ENCODE peak calls at places on chromosomes 6 and 20, in nine cellular contexts. One of them, this sample, is unnamed.

GRCh38 chr6:37840143-37840939 is 20.8 kb downstream of the ZFAND3 start:
- DNase-seq in stimulated activated CD4-positive, alpha-beta T cell treated with anti-CD3 and anti-CD28 coated beads, Interleukin-4, amount 100 ng/mL, for 48 hours: no peak
- DNase-seq in iris pigment epithelial cell: no peak
- DNase-seq in effector CD8-positive, alpha-beta T cell: no peak
- DNase-seq in AG04450: no peak
- DNase-seq in activated naive CD8-positive, alpha-beta T cell treated with anti-CD3 and anti-CD28 coated beads, Interleukin-2, amount 50 U/mL, for 16 hours: no peak
- DNase-seq in NCI-H748 treated with DMSO at 0.1 percent for 48 hours: no peak
- DNase-seq in GM13977: no peak
- DNase-seq in HEK293T: no peak
- DNase-seq in this sample: no peak

GRCh38 chr6:34027445-34027936 is 118.4 kb downstream of the GRM4 start:
- DNase-seq in stimulated activated CD4-positive, alpha-beta T cell treated with anti-CD3 and anti-CD28 coated beads, Interleukin-4, amount 100 ng/mL, for 48 hours: peak
- DNase-seq in iris pigment epithelial cell: peak
- DNase-seq in effector CD8-positive, alpha-beta T cell: peak
- DNase-seq in AG04450: no peak
- DNase-seq in activated naive CD8-positive, alpha-beta T cell treated with anti-CD3 and anti-CD28 coated beads, Interleukin-2, amount 50 U/mL, for 16 hours: peak
- DNase-seq in NCI-H748 treated with DMSO at 0.1 percent for 48 hours: no peak
- DNase-seq in GM13977: peak
- DNase-seq in HEK293T: peak
- DNase-seq in this sample: no peak

GRCh38 chr20:48385527-48385926 is 442.3 kb downstream of the PREX1 start:
- DNase-seq in stimulated activated CD4-positive, alpha-beta T cell treated with anti-CD3 and anti-CD28 coated beads, Interleukin-4, amount 100 ng/mL, for 48 hours: no peak
- DNase-seq in iris pigment epithelial cell: no peak
- DNase-seq in effector CD8-positive, alpha-beta T cell: no peak
- DNase-seq in AG04450: no peak
- DNase-seq in activated naive CD8-positive, alpha-beta T cell treated with anti-CD3 and anti-CD28 coated beads, Interleukin-2, amount 50 U/mL, for 16 hours: no peak
- DNase-seq in NCI-H748 treated with DMSO at 0.1 percent for 48 hours: no peak
- DNase-seq in GM13977: no peak
- DNase-seq in HEK293T: no peak
- DNase-seq in this sample: no peak

GRCh38 chr6:37141291-37142046 is 28.5 kb upstream of the PIM1 start:
- DNase-seq in stimulated activated CD4-positive, alpha-beta T cell treated with anti-CD3 and anti-CD28 coated beads, Interleukin-4, amount 100 ng/mL, for 48 hours: no peak
- DNase-seq in iris pigment epithelial cell: peak
- DNase-seq in effector CD8-positive, alpha-beta T cell: no peak
- DNase-seq in AG04450: peak
- DNase-seq in activated naive CD8-positive, alpha-beta T cell treated with anti-CD3 and anti-CD28 coated beads, Interleukin-2, amount 50 U/mL, for 16 hours: no peak
- DNase-seq in NCI-H748 treated with DMSO at 0.1 percent for 48 hours: no peak
- DNase-seq in GM13977: no peak
- DNase-seq in HEK293T: no peak
- DNase-seq in this sample: peak

GRCh38 chr6:143164565-143165105 is 103.9 kb downstream of the AIG1 start:
- DNase-seq in stimulated activated CD4-positive, alpha-beta T cell treated with anti-CD3 and anti-CD28 coated beads, Interleukin-4, amount 100 ng/mL, for 48 hours: no peak
- DNase-seq in iris pigment epithelial cell: peak
- DNase-seq in effector CD8-positive, alpha-beta T cell: no peak
- DNase-seq in AG04450: no peak
- DNase-seq in activated naive CD8-positive, alpha-beta T cell treated with anti-CD3 and anti-CD28 coated beads, Interleukin-2, amount 50 U/mL, for 16 hours: no peak
- DNase-seq in NCI-H748 treated with DMSO at 0.1 percent for 48 hours: no peak
- DNase-seq in GM13977: no peak
- DNase-seq in HEK293T: no peak
- DNase-seq in this sample: no peak

GRCh38 chr6:117976030-117976651 is 69.1 kb downstream of the SLC35F1 start:
- DNase-seq in stimulated activated CD4-positive, alpha-beta T cell treated with anti-CD3 and anti-CD28 coated beads, Interleukin-4, amount 100 ng/mL, for 48 hours: no peak
- DNase-seq in iris pigment epithelial cell: peak
- DNase-seq in effector CD8-positive, alpha-beta T cell: no peak
- DNase-seq in AG04450: peak
- DNase-seq in activated naive CD8-positive, alpha-beta T cell treated with anti-CD3 and anti-CD28 coated beads, Interleukin-2, amount 50 U/mL, for 16 hours: no peak
- DNase-seq in NCI-H748 treated with DMSO at 0.1 percent for 48 hours: peak
- DNase-seq in GM13977: peak
- DNase-seq in HEK293T: peak
- DNase-seq in this sample: peak

GRCh38 chr20:36550797-36551299 is 9.5 kb downstream of the MYL9 start:
- DNase-seq in stimulated activated CD4-positive, alpha-beta T cell treated with anti-CD3 and anti-CD28 coated beads, Interleukin-4, amount 100 ng/mL, for 48 hours: no peak
- DNase-seq in iris pigment epithelial cell: no peak
- DNase-seq in effector CD8-positive, alpha-beta T cell: no peak
- DNase-seq in AG04450: no peak
- DNase-seq in activated naive CD8-positive, alpha-beta T cell treated with anti-CD3 and anti-CD28 coated beads, Interleukin-2, amount 50 U/mL, for 16 hours: no peak
- DNase-seq in NCI-H748 treated with DMSO at 0.1 percent for 48 hours: no peak
- DNase-seq in GM13977: no peak
- DNase-seq in HEK293T: no peak
- DNase-seq in this sample: no peak

GRCh38 chr6:28553986-28554881 is 28.6 kb downstream of the GPX5 start:
- DNase-seq in stimulated activated CD4-positive, alpha-beta T cell treated with anti-CD3 and anti-CD28 coated beads, Interleukin-4, amount 100 ng/mL, for 48 hours: no peak
- DNase-seq in iris pigment epithelial cell: no peak
- DNase-seq in effector CD8-positive, alpha-beta T cell: no peak
- DNase-seq in AG04450: no peak
- DNase-seq in activated naive CD8-positive, alpha-beta T cell treated with anti-CD3 and anti-CD28 coated beads, Interleukin-2, amount 50 U/mL, for 16 hours: no peak
- DNase-seq in NCI-H748 treated with DMSO at 0.1 percent for 48 hours: no peak
- DNase-seq in GM13977: no peak
- DNase-seq in HEK293T: no peak
- DNase-seq in this sample: no peak

GRCh38 chr20:49570828-49571552 is 3.1 kb upstream of the PTGIS start:
- DNase-seq in stimulated activated CD4-positive, alpha-beta T cell treated with anti-CD3 and anti-CD28 coated beads, Interleukin-4, amount 100 ng/mL, for 48 hours: no peak
- DNase-seq in iris pigment epithelial cell: peak
- DNase-seq in effector CD8-positive, alpha-beta T cell: no peak
- DNase-seq in AG04450: no peak
- DNase-seq in activated naive CD8-positive, alpha-beta T cell treated with anti-CD3 and anti-CD28 coated beads, Interleukin-2, amount 50 U/mL, for 16 hours: no peak
- DNase-seq in NCI-H748 treated with DMSO at 0.1 percent for 48 hours: no peak
- DNase-seq in GM13977: no peak
- DNase-seq in HEK293T: no peak
- DNase-seq in this sample: peak

GRCh38 chr6:40845588-40845987 is 193.4 kb downstream of the UNC5CL start:
- DNase-seq in stimulated activated CD4-positive, alpha-beta T cell treated with anti-CD3 and anti-CD28 coated beads, Interleukin-4, amount 100 ng/mL, for 48 hours: peak
- DNase-seq in iris pigment epithelial cell: peak
- DNase-seq in effector CD8-positive, alpha-beta T cell: no peak
- DNase-seq in AG04450: peak
- DNase-seq in activated naive CD8-positive, alpha-beta T cell treated with anti-CD3 and anti-CD28 coated beads, Interleukin-2, amount 50 U/mL, for 16 hours: no peak
- DNase-seq in NCI-H748 treated with DMSO at 0.1 percent for 48 hours: peak
- DNase-seq in GM13977: no peak
- DNase-seq in HEK293T: peak
- DNase-seq in this sample: no peak

GRCh38 chr6:25793970-25794369 is 37.9 kb downstream of the SLC17A1 start:
- DNase-seq in stimulated activated CD4-positive, alpha-beta T cell treated with anti-CD3 and anti-CD28 coated beads, Interleukin-4, amount 100 ng/mL, for 48 hours: no peak
- DNase-seq in iris pigment epithelial cell: no peak
- DNase-seq in effector CD8-positive, alpha-beta T cell: no peak
- DNase-seq in AG04450: no peak
- DNase-seq in activated naive CD8-positive, alpha-beta T cell treated with anti-CD3 and anti-CD28 coated beads, Interleukin-2, amount 50 U/mL, for 16 hours: no peak
- DNase-seq in NCI-H748 treated with DMSO at 0.1 percent for 48 hours: no peak
- DNase-seq in GM13977: no peak
- DNase-seq in HEK293T: no peak
- DNase-seq in this sample: no peak

GRCh38 chr6:42960243-42961019 is at the start of gene GNMT:
- DNase-seq in stimulated activated CD4-positive, alpha-beta T cell treated with anti-CD3 and anti-CD28 coated beads, Interleukin-4, amount 100 ng/mL, for 48 hours: no peak
- DNase-seq in iris pigment epithelial cell: peak
- DNase-seq in effector CD8-positive, alpha-beta T cell: peak
- DNase-seq in AG04450: no peak
- DNase-seq in activated naive CD8-positive, alpha-beta T cell treated with anti-CD3 and anti-CD28 coated beads, Interleukin-2, amount 50 U/mL, for 16 hours: no peak
- DNase-seq in NCI-H748 treated with DMSO at 0.1 percent for 48 hours: peak
- DNase-seq in GM13977: peak
- DNase-seq in HEK293T: no peak
- DNase-seq in this sample: peak

GRCh38 chr6:111030008-111031006 is 48.5 kb downstream of the RPF2 start:
- DNase-seq in stimulated activated CD4-positive, alpha-beta T cell treated with anti-CD3 and anti-CD28 coated beads, Interleukin-4, amount 100 ng/mL, for 48 hours: no peak
- DNase-seq in iris pigment epithelial cell: peak
- DNase-seq in effector CD8-positive, alpha-beta T cell: no peak
- DNase-seq in AG04450: no peak
- DNase-seq in activated naive CD8-positive, alpha-beta T cell treated with anti-CD3 and anti-CD28 coated beads, Interleukin-2, amount 50 U/mL, for 16 hours: no peak
- DNase-seq in NCI-H748 treated with DMSO at 0.1 percent for 48 hours: no peak
- DNase-seq in GM13977: no peak
- DNase-seq in HEK293T: no peak
- DNase-seq in this sample: no peak

GRCh38 chr6:107246972-107247615 is 131.8 kb upstream of the BEND3 start:
- DNase-seq in stimulated activated CD4-positive, alpha-beta T cell treated with anti-CD3 and anti-CD28 coated beads, Interleukin-4, amount 100 ng/mL, for 48 hours: no peak
- DNase-seq in iris pigment epithelial cell: peak
- DNase-seq in effector CD8-positive, alpha-beta T cell: no peak
- DNase-seq in AG04450: no peak
- DNase-seq in activated naive CD8-positive, alpha-beta T cell treated with anti-CD3 and anti-CD28 coated beads, Interleukin-2, amount 50 U/mL, for 16 hours: no peak
- DNase-seq in NCI-H748 treated with DMSO at 0.1 percent for 48 hours: no peak
- DNase-seq in GM13977: no peak
- DNase-seq in HEK293T: no peak
- DNase-seq in this sample: no peak

GRCh38 chr20:52103911-52104545 is 87.6 kb downstream of the ZFP64 start:
- DNase-seq in stimulated activated CD4-positive, alpha-beta T cell treated with anti-CD3 and anti-CD28 coated beads, Interleukin-4, amount 100 ng/mL, for 48 hours: no peak
- DNase-seq in iris pigment epithelial cell: peak
- DNase-seq in effector CD8-positive, alpha-beta T cell: no peak
- DNase-seq in AG04450: no peak
- DNase-seq in activated naive CD8-positive, alpha-beta T cell treated with anti-CD3 and anti-CD28 coated beads, Interleukin-2, amount 50 U/mL, for 16 hours: no peak
- DNase-seq in NCI-H748 treated with DMSO at 0.1 percent for 48 hours: no peak
- DNase-seq in GM13977: no peak
- DNase-seq in HEK293T: peak
- DNase-seq in this sample: no peak

GRCh38 chr20:31484001-31484400 is 8.9 kb downstream of the REM1 start:
- DNase-seq in stimulated activated CD4-positive, alpha-beta T cell treated with anti-CD3 and anti-CD28 coated beads, Interleukin-4, amount 100 ng/mL, for 48 hours: no peak
- DNase-seq in iris pigment epithelial cell: peak
- DNase-seq in effector CD8-positive, alpha-beta T cell: no peak
- DNase-seq in AG04450: no peak
- DNase-seq in activated naive CD8-positive, alpha-beta T cell treated with anti-CD3 and anti-CD28 coated beads, Interleukin-2, amount 50 U/mL, for 16 hours: no peak
- DNase-seq in NCI-H748 treated with DMSO at 0.1 percent for 48 hours: no peak
- DNase-seq in GM13977: no peak
- DNase-seq in HEK293T: no peak
- DNase-seq in this sample: no peak

GRCh38 chr6:102417368-102417767 is 1023.9 kb downstream of the GRIK2 start:
- DNase-seq in stimulated activated CD4-positive, alpha-beta T cell treated with anti-CD3 and anti-CD28 coated beads, Interleukin-4, amount 100 ng/mL, for 48 hours: no peak
- DNase-seq in iris pigment epithelial cell: no peak
- DNase-seq in effector CD8-positive, alpha-beta T cell: no peak
- DNase-seq in AG04450: no peak
- DNase-seq in activated naive CD8-positive, alpha-beta T cell treated with anti-CD3 and anti-CD28 coated beads, Interleukin-2, amount 50 U/mL, for 16 hours: no peak
- DNase-seq in NCI-H748 treated with DMSO at 0.1 percent for 48 hours: no peak
- DNase-seq in GM13977: no peak
- DNase-seq in HEK293T: no peak
- DNase-seq in this sample: no peak

GRCh38 chr6:83536034-83536646 is 23.8 kb downstream of the PRSS35 start:
- DNase-seq in stimulated activated CD4-positive, alpha-beta T cell treated with anti-CD3 and anti-CD28 coated beads, Interleukin-4, amount 100 ng/mL, for 48 hours: peak
- DNase-seq in iris pigment epithelial cell: peak
- DNase-seq in effector CD8-positive, alpha-beta T cell: no peak
- DNase-seq in AG04450: no peak
- DNase-seq in activated naive CD8-positive, alpha-beta T cell treated with anti-CD3 and anti-CD28 coated beads, Interleukin-2, amount 50 U/mL, for 16 hours: no peak
- DNase-seq in NCI-H748 treated with DMSO at 0.1 percent for 48 hours: no peak
- DNase-seq in GM13977: peak
- DNase-seq in HEK293T: peak
- DNase-seq in this sample: no peak

GRCh38 chr20:48278961-48279481 is 493.7 kb upstream of the SULF2 start:
- DNase-seq in stimulated activated CD4-positive, alpha-beta T cell treated with anti-CD3 and anti-CD28 coated beads, Interleukin-4, amount 100 ng/mL, for 48 hours: no peak
- DNase-seq in iris pigment epithelial cell: peak
- DNase-seq in effector CD8-positive, alpha-beta T cell: no peak
- DNase-seq in AG04450: no peak
- DNase-seq in activated naive CD8-positive, alpha-beta T cell treated with anti-CD3 and anti-CD28 coated beads, Interleukin-2, amount 50 U/mL, for 16 hours: no peak
- DNase-seq in NCI-H748 treated with DMSO at 0.1 percent for 48 hours: no peak
- DNase-seq in GM13977: no peak
- DNase-seq in HEK293T: no peak
- DNase-seq in this sample: no peak

GRCh38 chr6:106973018-106973840 is 1.3 kb downstream of the CD24 start:
- DNase-seq in stimulated activated CD4-positive, alpha-beta T cell treated with anti-CD3 and anti-CD28 coated beads, Interleukin-4, amount 100 ng/mL, for 48 hours: no peak
- DNase-seq in iris pigment epithelial cell: no peak
- DNase-seq in effector CD8-positive, alpha-beta T cell: no peak
- DNase-seq in AG04450: no peak
- DNase-seq in activated naive CD8-positive, alpha-beta T cell treated with anti-CD3 and anti-CD28 coated beads, Interleukin-2, amount 50 U/mL, for 16 hours: no peak
- DNase-seq in NCI-H748 treated with DMSO at 0.1 percent for 48 hours: no peak
- DNase-seq in GM13977: no peak
- DNase-seq in HEK293T: no peak
- DNase-seq in this sample: no peak

GRCh38 chr20:29741894-29742698 is 1515.4 kb upstream of the DEFB115 start:
- DNase-seq in stimulated activated CD4-positive, alpha-beta T cell treated with anti-CD3 and anti-CD28 coated beads, Interleukin-4, amount 100 ng/mL, for 48 hours: no peak
- DNase-seq in iris pigment epithelial cell: no peak
- DNase-seq in effector CD8-positive, alpha-beta T cell: no peak
- DNase-seq in AG04450: no peak
- DNase-seq in activated naive CD8-positive, alpha-beta T cell treated with anti-CD3 and anti-CD28 coated beads, Interleukin-2, amount 50 U/mL, for 16 hours: no peak
- DNase-seq in NCI-H748 treated with DMSO at 0.1 percent for 48 hours: no peak
- DNase-seq in GM13977: peak
- DNase-seq in HEK293T: no peak
- DNase-seq in this sample: no peak

GRCh38 chr6:121237859-121238258 is 96.4 kb downstream of the TBC1D32 start:
- DNase-seq in stimulated activated CD4-positive, alpha-beta T cell treated with anti-CD3 and anti-CD28 coated beads, Interleukin-4, amount 100 ng/mL, for 48 hours: no peak
- DNase-seq in iris pigment epithelial cell: peak
- DNase-seq in effector CD8-positive, alpha-beta T cell: no peak
- DNase-seq in AG04450: no peak
- DNase-seq in activated naive CD8-positive, alpha-beta T cell treated with anti-CD3 and anti-CD28 coated beads, Interleukin-2, amount 50 U/mL, for 16 hours: no peak
- DNase-seq in NCI-H748 treated with DMSO at 0.1 percent for 48 hours: no peak
- DNase-seq in GM13977: no peak
- DNase-seq in HEK293T: no peak
- DNase-seq in this sample: no peak

GRCh38 chr6:108541843-108542795 is 18.6 kb upstream of the FOXO3 start:
- DNase-seq in stimulated activated CD4-positive, alpha-beta T cell treated with anti-CD3 and anti-CD28 coated beads, Interleukin-4, amount 100 ng/mL, for 48 hours: peak
- DNase-seq in iris pigment epithelial cell: peak
- DNase-seq in effector CD8-positive, alpha-beta T cell: peak
- DNase-seq in AG04450: peak
- DNase-seq in activated naive CD8-positive, alpha-beta T cell treated with anti-CD3 and anti-CD28 coated beads, Interleukin-2, amount 50 U/mL, for 16 hours: peak
- DNase-seq in NCI-H748 treated with DMSO at 0.1 percent for 48 hours: peak
- DNase-seq in GM13977: peak
- DNase-seq in HEK293T: peak
- DNase-seq in this sample: peak

GRCh38 chr20:32168184-32168910 is 39.2 kb downstream of the PLAGL2 start:
- DNase-seq in stimulated activated CD4-positive, alpha-beta T cell treated with anti-CD3 and anti-CD28 coated beads, Interleukin-4, amount 100 ng/mL, for 48 hours: no peak
- DNase-seq in iris pigment epithelial cell: peak
- DNase-seq in effector CD8-positive, alpha-beta T cell: no peak
- DNase-seq in AG04450: no peak
- DNase-seq in activated naive CD8-positive, alpha-beta T cell treated with anti-CD3 and anti-CD28 coated beads, Interleukin-2, amount 50 U/mL, for 16 hours: no peak
- DNase-seq in NCI-H748 treated with DMSO at 0.1 percent for 48 hours: no peak
- DNase-seq in GM13977: no peak
- DNase-seq in HEK293T: no peak
- DNase-seq in this sample: peak

GRCh38 chr20:49172413-49172812 is 15.7 kb downstream of the STAU1 start:
- DNase-seq in stimulated activated CD4-positive, alpha-beta T cell treated with anti-CD3 and anti-CD28 coated beads, Interleukin-4, amount 100 ng/mL, for 48 hours: no peak
- DNase-seq in iris pigment epithelial cell: no peak
- DNase-seq in effector CD8-positive, alpha-beta T cell: no peak
- DNase-seq in AG04450: no peak
- DNase-seq in activated naive CD8-positive, alpha-beta T cell treated with anti-CD3 and anti-CD28 coated beads, Interleukin-2, amount 50 U/mL, for 16 hours: no peak
- DNase-seq in NCI-H748 treated with DMSO at 0.1 percent for 48 hours: no peak
- DNase-seq in GM13977: no peak
- DNase-seq in HEK293T: no peak
- DNase-seq in this sample: no peak

GRCh38 chr20:57772349-57772964 is 62.6 kb upstream of the PMEPA1 start:
- DNase-seq in stimulated activated CD4-positive, alpha-beta T cell treated with anti-CD3 and anti-CD28 coated beads, Interleukin-4, amount 100 ng/mL, for 48 hours: no peak
- DNase-seq in iris pigment epithelial cell: peak
- DNase-seq in effector CD8-positive, alpha-beta T cell: no peak
- DNase-seq in AG04450: peak
- DNase-seq in activated naive CD8-positive, alpha-beta T cell treated with anti-CD3 and anti-CD28 coated beads, Interleukin-2, amount 50 U/mL, for 16 hours: no peak
- DNase-seq in NCI-H748 treated with DMSO at 0.1 percent for 48 hours: no peak
- DNase-seq in GM13977: no peak
- DNase-seq in HEK293T: no peak
- DNase-seq in this sample: peak

GRCh38 chr20:711526-711925 is 35.9 kb upstream of the SCRT2 start:
- DNase-seq in stimulated activated CD4-positive, alpha-beta T cell treated with anti-CD3 and anti-CD28 coated beads, Interleukin-4, amount 100 ng/mL, for 48 hours: no peak
- DNase-seq in iris pigment epithelial cell: no peak
- DNase-seq in effector CD8-positive, alpha-beta T cell: no peak
- DNase-seq in AG04450: no peak
- DNase-seq in activated naive CD8-positive, alpha-beta T cell treated with anti-CD3 and anti-CD28 coated beads, Interleukin-2, amount 50 U/mL, for 16 hours: no peak
- DNase-seq in NCI-H748 treated with DMSO at 0.1 percent for 48 hours: no peak
- DNase-seq in GM13977: no peak
- DNase-seq in HEK293T: no peak
- DNase-seq in this sample: no peak

GRCh38 chr6:43497129-43497396 is 13.1 kb downstream of the LRRC73 start:
- DNase-seq in stimulated activated CD4-positive, alpha-beta T cell treated with anti-CD3 and anti-CD28 coated beads, Interleukin-4, amount 100 ng/mL, for 48 hours: no peak
- DNase-seq in iris pigment epithelial cell: no peak
- DNase-seq in effector CD8-positive, alpha-beta T cell: no peak
- DNase-seq in AG04450: no peak
- DNase-seq in activated naive CD8-positive, alpha-beta T cell treated with anti-CD3 and anti-CD28 coated beads, Interleukin-2, amount 50 U/mL, for 16 hours: no peak
- DNase-seq in NCI-H748 treated with DMSO at 0.1 percent for 48 hours: no peak
- DNase-seq in GM13977: no peak
- DNase-seq in HEK293T: no peak
- DNase-seq in this sample: no peak

GRCh38 chr6:141017941-141018340 is 1114.8 kb upstream of the GJE1 start:
- DNase-seq in stimulated activated CD4-positive, alpha-beta T cell treated with anti-CD3 and anti-CD28 coated beads, Interleukin-4, amount 100 ng/mL, for 48 hours: no peak
- DNase-seq in iris pigment epithelial cell: no peak
- DNase-seq in effector CD8-positive, alpha-beta T cell: no peak
- DNase-seq in AG04450: no peak
- DNase-seq in activated naive CD8-positive, alpha-beta T cell treated with anti-CD3 and anti-CD28 coated beads, Interleukin-2, amount 50 U/mL, for 16 hours: no peak
- DNase-seq in NCI-H748 treated with DMSO at 0.1 percent for 48 hours: no peak
- DNase-seq in GM13977: no peak
- DNase-seq in HEK293T: no peak
- DNase-seq in this sample: no peak

GRCh38 chr6:1838604-1839003 is 228.9 kb downstream of the FOXC1 start:
- DNase-seq in stimulated activated CD4-positive, alpha-beta T cell treated with anti-CD3 and anti-CD28 coated beads, Interleukin-4, amount 100 ng/mL, for 48 hours: no peak
- DNase-seq in iris pigment epithelial cell: peak
- DNase-seq in effector CD8-positive, alpha-beta T cell: no peak
- DNase-seq in AG04450: no peak
- DNase-seq in activated naive CD8-positive, alpha-beta T cell treated with anti-CD3 and anti-CD28 coated beads, Interleukin-2, amount 50 U/mL, for 16 hours: no peak
- DNase-seq in NCI-H748 treated with DMSO at 0.1 percent for 48 hours: peak
- DNase-seq in GM13977: no peak
- DNase-seq in HEK293T: no peak
- DNase-seq in this sample: peak

GRCh38 chr6:125829433-125829832 is 38.7 kb downstream of the NCOA7 start:
- DNase-seq in stimulated activated CD4-positive, alpha-beta T cell treated with anti-CD3 and anti-CD28 coated beads, Interleukin-4, amount 100 ng/mL, for 48 hours: no peak
- DNase-seq in iris pigment epithelial cell: no peak
- DNase-seq in effector CD8-positive, alpha-beta T cell: no peak
- DNase-seq in AG04450: no peak
- DNase-seq in activated naive CD8-positive, alpha-beta T cell treated with anti-CD3 and anti-CD28 coated beads, Interleukin-2, amount 50 U/mL, for 16 hours: no peak
- DNase-seq in NCI-H748 treated with DMSO at 0.1 percent for 48 hours: no peak
- DNase-seq in GM13977: no peak
- DNase-seq in HEK293T: no peak
- DNase-seq in this sample: no peak

This sample was measured in NCI-H226.